ENCODE peak calls at places on chromosomes 3 and 15, in six cellular contexts. S is epithelial cell of esophagus, F is DND-41, V is HFF-Myc, I is breast epithelium, E is upper lobe of right lung. D is an unnamed sample.
A peak's percentile ranks its signal among the peaks of the same experiment; 100 is the strongest.

GRCh38 chr3:183490653-183491052 is 62.2 kb upstream of the MCF2L2 start:
- DNase-seq in E (no peak), F (peak; percentile 49), I (no peak), S (peak; percentile 98), V (no peak), D (no peak)

GRCh38 chr3:36904641-36905040 is 40.2 kb downstream of the TRANK1 start:
- DNase-seq in V (no peak), E (no peak), F (no peak), S (peak; percentile 23), I (no peak), D (peak; percentile 22)

GRCh38 chr3:72791132-72791531 is 57.1 kb downstream of the SHQ1 start:
- DNase-seq in E (no peak), S (peak; percentile 22), I (no peak), F (no peak), V (no peak), D (peak; percentile 8)

GRCh38 chr3:120796944-120797343 is 54.4 kb downstream of the GTF2E1 start:
- DNase-seq in F (no peak), S (no peak), E (no peak), V (no peak), I (no peak), D (no peak)

GRCh38 chr3:81910244-81910852 is 148.9 kb upstream of the GBE1 start:
- DNase-seq in E (no peak), F (peak; percentile 30), S (peak; percentile 52), V (peak; percentile 14), I (no peak), D (peak; percentile 41)

GRCh38 chr3:40800343-40800742 is 275.6 kb downstream of the ZNF621 start:
- DNase-seq in I (no peak), E (no peak), V (peak; percentile 56), F (no peak), S (peak; percentile 87), D (peak; percentile 97)

GRCh38 chr3:55167586-55168317 is 239.9 kb upstream of the LRTM1 start:
- DNase-seq in V (peak; percentile 76), S (no peak), E (no peak), F (no peak), I (no peak), D (peak; percentile 94)

GRCh38 chr3:175914785-175915184 is 1055.7 kb downstream of the NAALADL2 start:
- DNase-seq in S (peak; percentile 15), V (no peak), E (no peak), I (no peak), F (no peak), D (peak; percentile 16)

GRCh38 chr15:38065721-38066120 is 131.3 kb downstream of the TMCO5A start:
- DNase-seq in S (peak; percentile 17), V (no peak), I (no peak), E (no peak), F (no peak), D (no peak)

GRCh38 chr3:56839784-56840724 is 38.3 kb upstream of the ARHGEF3 start:
- DNase-seq in V (no peak), E (no peak), F (no peak), S (peak; percentile 98), I (no peak), D (peak; percentile 83)

GRCh38 chr15:101046826-101047225 is 127.7 kb downstream of the LRRK1 start:
- DNase-seq in V (no peak), F (no peak), I (peak; percentile 46), E (no peak), S (no peak), D (peak; percentile 26)

GRCh38 chr15:60932051-60932915 is 296.8 kb downstream of the RORA start:
- DNase-seq in S (peak; percentile 96), E (peak; percentile 64), I (no peak), V (no peak), F (no peak), D (peak; percentile 72)

GRCh38 chr15:75153084-75153483 is 48.6 kb upstream of the C15orf39 start:
- DNase-seq in V (peak; percentile 36), S (no peak), F (peak; percentile 20), E (no peak), I (no peak), D (peak; percentile 76)

GRCh38 chr3:46110701-46111493 is 83.6 kb upstream of the XCR1 start:
- DNase-seq in V (peak; percentile 72), E (no peak), S (peak; percentile 51), F (no peak), I (no peak), D (peak; percentile 93)

GRCh38 chr15:70596354-70597055 is 166.9 kb downstream of the UACA start:
- DNase-seq in F (no peak), V (peak; percentile 52), E (no peak), I (no peak), S (peak; percentile 84), D (peak; percentile 96)

GRCh38 chr3:70556056-70556455 is 243.6 kb upstream of the MDFIC2 start:
- DNase-seq in V (no peak), F (no peak), I (no peak), S (peak; percentile 67), E (no peak), D (no peak)

GRCh38 chr3:77682162-77682561 is 642.3 kb downstream of the ROBO2 start:
- DNase-seq in E (no peak), F (no peak), I (no peak), S (no peak), V (no peak), D (no peak)

GRCh38 chr3:189824629-189825312 is 193.6 kb downstream of the TP63 start:
- DNase-seq in I (no peak), E (no peak), F (no peak), V (peak; percentile 30), S (peak; percentile 99), D (peak; percentile 94)

GRCh38 chr3:36562945-36563344 is 182.6 kb downstream of the STAC start:
- DNase-seq in I (no peak), E (no peak), V (no peak), S (no peak), F (no peak), D (no peak)

DNA sequence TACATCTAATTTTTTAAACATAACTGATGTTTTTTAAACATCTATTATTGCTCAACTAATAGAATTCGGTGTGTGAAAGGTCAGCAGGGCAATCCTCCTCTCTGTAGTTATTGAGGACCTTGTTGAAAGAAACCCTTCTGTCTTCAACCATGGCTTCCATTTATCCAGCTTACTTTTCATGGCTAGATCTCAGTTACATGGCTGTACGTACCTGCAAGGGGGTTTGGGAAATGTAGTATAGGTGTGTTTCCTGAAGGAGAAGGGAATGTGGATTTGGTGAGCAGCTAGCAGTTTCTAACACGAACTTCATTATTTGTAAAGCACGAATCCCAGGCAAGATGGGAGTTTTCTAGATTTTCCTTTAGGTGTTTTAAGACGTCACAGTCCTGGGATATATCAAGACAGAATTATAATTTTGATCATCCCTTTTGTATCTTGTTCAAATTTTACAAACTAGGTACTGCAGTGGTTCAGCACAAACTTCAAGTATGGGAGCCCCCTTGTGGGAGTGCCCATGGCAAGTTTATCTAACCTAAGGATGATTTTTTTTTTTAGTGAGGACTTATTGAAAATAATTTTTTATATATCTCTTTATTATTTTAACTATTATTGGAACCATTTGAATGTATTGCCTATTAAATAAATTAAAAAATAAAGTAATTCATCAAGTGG is 41.6 kb downstream of the FBXL2 start:
- DNase-seq in E (no peak), S (no peak), V (no peak), I (no peak), F (no peak), D (no peak)
- TF ChIP-seq CTCF in E (no peak), S (no peak), V (no peak), I (no peak), F (no peak), D (peak; percentile 18)

DNA sequence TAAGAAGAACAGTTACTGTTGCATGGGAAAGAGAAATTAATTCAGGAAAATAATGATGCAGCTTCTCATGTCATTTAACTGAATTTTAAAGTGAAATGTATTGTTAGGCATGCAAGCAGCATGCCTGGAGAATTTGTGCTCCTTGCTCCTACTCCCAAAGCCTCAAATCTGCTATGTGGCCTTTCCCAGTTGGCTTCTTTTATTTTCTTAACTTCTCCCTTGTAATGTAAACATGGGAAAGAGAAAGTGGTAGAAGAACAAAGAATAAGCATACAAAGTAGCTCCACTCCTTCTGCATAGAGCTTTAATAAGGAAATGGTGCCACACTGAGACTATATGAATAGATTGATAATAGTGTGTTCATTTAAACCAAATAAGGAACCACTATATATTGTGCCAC is 100.0 kb downstream of the VGLL3 start:
- DNase-seq in S (no peak), V (no peak), I (no peak), E (no peak), F (no peak), D (no peak)
- H3K4me3 ChIP-seq in S (no peak overlapping the region), V (no peak overlapping the region), I (no peak overlapping the region), E (no peak overlapping the region), F (no peak overlapping the region), D (no peak overlapping the region)

DNA sequence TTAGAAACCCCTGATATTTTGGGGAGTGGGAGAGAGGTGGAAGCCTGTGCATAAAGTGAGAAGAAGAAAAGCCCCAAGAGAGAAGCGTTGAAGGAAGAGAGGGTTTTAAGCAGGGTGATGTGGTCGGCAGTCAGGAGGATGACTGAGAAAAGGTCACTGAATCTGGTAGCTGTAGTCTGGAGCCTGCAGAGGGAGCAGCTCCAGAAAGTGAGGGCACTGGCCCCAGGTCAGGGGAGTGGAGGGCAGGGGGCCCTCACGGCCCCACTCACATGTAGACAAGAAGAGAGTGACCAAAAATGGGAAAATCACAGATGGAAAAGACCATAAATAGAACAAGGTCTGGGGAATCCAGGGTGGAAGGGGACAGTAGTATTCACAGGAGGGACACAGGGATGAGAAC is 105.5 kb downstream of the RYK start:
- DNase-seq in E (no peak), F (no peak), I (no peak), V (no peak), S (no peak), D (no peak)
- TF ChIP-seq CTCF in E (no peak), F (no peak), I (no peak), V (peak; percentile 2), S (no peak), D (no peak)

GRCh38 chr3:11136871-11137626 is 17.2 kb upstream of the HRH1 start:
- DNase-seq in V (peak; percentile 99), I (no peak), E (no peak), S (peak; percentile 100), F (no peak), D (peak; percentile 100)
- H3K4me3 ChIP-seq in V (peak overlapping the region; percentile 40), I (peak overlapping the region; percentile 12), E (no peak overlapping the region), S (peak overlapping the region; percentile 56), F (no peak overlapping the region), D (peak overlapping the region; percentile 55)

DNA sequence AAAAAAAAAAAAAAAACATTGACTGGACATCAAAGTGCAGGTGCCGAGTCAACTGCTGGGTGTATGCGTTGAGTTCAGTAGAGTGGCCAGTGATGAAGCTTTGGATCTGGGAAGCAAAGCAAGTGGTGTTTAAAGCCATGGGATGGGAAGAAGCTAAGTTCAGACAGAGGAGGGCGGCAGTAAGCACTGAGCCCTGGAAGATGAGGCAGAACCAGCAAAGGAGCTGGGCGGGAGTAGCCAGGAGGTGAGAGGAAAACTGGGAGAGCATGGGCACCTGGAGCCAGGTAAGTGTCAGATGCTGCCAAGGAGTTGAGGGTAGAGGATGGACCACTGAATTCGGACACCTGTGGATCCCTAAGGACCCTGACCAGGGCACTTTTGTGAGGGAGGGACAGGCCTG is 11.4 kb upstream of the GNAI2 start:
- DNase-seq in I (no peak), F (no peak), S (no peak), E (no peak), V (no peak), D (no peak)
- TF ChIP-seq CTCF in I (no peak), F (no peak), S (no peak), E (no peak), V (no peak), D (no peak)

D was measured in fibroblast of mammary gland.